ENCODE peak calls at places on chromosome 15, in eight cellular contexts. One of them, this sample, is unnamed.
A peak's percentile ranks its signal among the peaks of the same experiment; 100 is the strongest.

GRCh38 chr15:48052871-48053383 is 67.9 kb upstream of the SLC24A5 start:
- DNase-seq in IMR-90: no peak
- DNase-seq in A549: no peak
- DNase-seq in breast epithelium: no peak
- DNase-seq in transverse colon: no peak
- DNase-seq in stomach: no peak
- DNase-seq in body of pancreas: no peak
- DNase-seq in sigmoid colon: no peak
- DNase-seq in this sample: no peak

GRCh38 chr15:40308844-40309189 is 1.1 kb upstream of the PLCB2 start:
- DNase-seq in stomach: no peak
- DNase-seq in IMR-90: no peak
- DNase-seq in sigmoid colon: peak; percentile 70
- DNase-seq in body of pancreas: no peak
- DNase-seq in breast epithelium: no peak
- DNase-seq in transverse colon: peak; percentile 34
- DNase-seq in A549: no peak
- DNase-seq in this sample: peak; percentile 84

GRCh38 chr15:71329041-71329440 is 213.8 kb downstream of the THSD4 start:
- DNase-seq in transverse colon: peak; percentile 25
- DNase-seq in A549: no peak
- DNase-seq in body of pancreas: no peak
- DNase-seq in breast epithelium: no peak
- DNase-seq in sigmoid colon: peak; percentile 79
- DNase-seq in IMR-90: peak; percentile 35
- DNase-seq in stomach: no peak
- DNase-seq in this sample: peak; percentile 39

GRCh38 chr15:40142428-40142827 is 18.4 kb upstream of the BUB1B start:
- DNase-seq in breast epithelium: no peak
- DNase-seq in stomach: no peak
- DNase-seq in A549: no peak
- DNase-seq in body of pancreas: no peak
- DNase-seq in sigmoid colon: no peak
- DNase-seq in IMR-90: no peak
- DNase-seq in transverse colon: no peak
- DNase-seq in this sample: no peak

GRCh38 chr15:96888764-96889163 is 558.3 kb downstream of the NR2F2 start:
- DNase-seq in A549: no peak
- DNase-seq in stomach: no peak
- DNase-seq in body of pancreas: no peak
- DNase-seq in sigmoid colon: no peak
- DNase-seq in IMR-90: no peak
- DNase-seq in transverse colon: no peak
- DNase-seq in breast epithelium: no peak
- DNase-seq in this sample: no peak

GRCh38 chr15:99496302-99496629 is 69.5 kb upstream of the MEF2A start:
- DNase-seq in A549: no peak
- DNase-seq in stomach: no peak
- DNase-seq in body of pancreas: no peak
- DNase-seq in IMR-90: no peak
- DNase-seq in sigmoid colon: no peak
- DNase-seq in transverse colon: no peak
- DNase-seq in breast epithelium: no peak
- DNase-seq in this sample: no peak

GRCh38 chr15:60096157-60096556 is 92.0 kb downstream of the FOXB1 start:
- DNase-seq in stomach: no peak
- DNase-seq in sigmoid colon: no peak
- DNase-seq in IMR-90: peak; percentile 47
- DNase-seq in body of pancreas: no peak
- DNase-seq in breast epithelium: no peak
- DNase-seq in transverse colon: no peak
- DNase-seq in A549: no peak
- DNase-seq in this sample: no peak

GRCh38 chr15:66822576-66822975 is 120.5 kb downstream of the SMAD6 start:
- DNase-seq in IMR-90: no peak
- DNase-seq in breast epithelium: no peak
- DNase-seq in A549: no peak
- DNase-seq in transverse colon: no peak
- DNase-seq in body of pancreas: no peak
- DNase-seq in stomach: no peak
- DNase-seq in sigmoid colon: peak; percentile 21
- DNase-seq in this sample: no peak

GRCh38 chr15:71431345-71432336 is 316.4 kb downstream of the THSD4 start:
- DNase-seq in IMR-90: no peak
- DNase-seq in breast epithelium: no peak
- DNase-seq in body of pancreas: no peak
- DNase-seq in sigmoid colon: no peak
- DNase-seq in transverse colon: no peak
- DNase-seq in stomach: no peak
- DNase-seq in A549: no peak
- DNase-seq in this sample: no peak

GRCh38 chr15:88243895-88244787 is 12.4 kb downstream of the NTRK3 start:
- DNase-seq in IMR-90: peak; percentile 13
- DNase-seq in breast epithelium: no peak
- DNase-seq in body of pancreas: no peak
- DNase-seq in sigmoid colon: no peak
- DNase-seq in stomach: no peak
- DNase-seq in transverse colon: no peak
- DNase-seq in A549: peak; percentile 62
- DNase-seq in this sample: no peak

GRCh38 chr15:31365032-31365654 is 38.5 kb downstream of the KLF13 start:
- DNase-seq in breast epithelium: no peak
- DNase-seq in body of pancreas: no peak
- DNase-seq in sigmoid colon: no peak
- DNase-seq in A549: no peak
- DNase-seq in IMR-90: no peak
- DNase-seq in transverse colon: no peak
- DNase-seq in stomach: no peak
- DNase-seq in this sample: no peak

GRCh38 chr15:88256261-88257230 is at the start of gene NTRK3:
- DNase-seq in body of pancreas: no peak
- DNase-seq in stomach: no peak
- DNase-seq in sigmoid colon: no peak
- DNase-seq in A549: peak; percentile 49
- DNase-seq in IMR-90: no peak
- DNase-seq in transverse colon: no peak
- DNase-seq in breast epithelium: no peak
- DNase-seq in this sample: no peak

GRCh38 chr15:44798815-44799214 is 62.5 kb downstream of the TRIM69 start:
- DNase-seq in body of pancreas: peak; percentile 23
- DNase-seq in IMR-90: no peak
- DNase-seq in breast epithelium: no peak
- DNase-seq in stomach: no peak
- DNase-seq in A549: peak; percentile 19
- DNase-seq in sigmoid colon: no peak
- DNase-seq in transverse colon: no peak
- DNase-seq in this sample: no peak

GRCh38 chr15:36769110-36769509 is 189.7 kb downstream of the CDIN1 start:
- DNase-seq in A549: no peak
- DNase-seq in sigmoid colon: no peak
- DNase-seq in IMR-90: peak; percentile 84
- DNase-seq in transverse colon: no peak
- DNase-seq in breast epithelium: no peak
- DNase-seq in body of pancreas: no peak
- DNase-seq in stomach: no peak
- DNase-seq in this sample: no peak

GRCh38 chr15:58475573-58476524 is 44.1 kb downstream of the LIPC start:
- DNase-seq in A549: no peak
- DNase-seq in transverse colon: no peak
- DNase-seq in stomach: no peak
- DNase-seq in breast epithelium: no peak
- DNase-seq in body of pancreas: peak; percentile 30
- DNase-seq in IMR-90: peak; percentile 36
- DNase-seq in sigmoid colon: no peak
- DNase-seq in this sample: no peak

GRCh38 chr15:41494190-41494921 is 682 bp downstream of the ITPKA start:
- DNase-seq in breast epithelium: no peak
- DNase-seq in IMR-90: no peak
- DNase-seq in A549: peak; percentile 18
- DNase-seq in body of pancreas: peak; percentile 41
- DNase-seq in sigmoid colon: no peak
- DNase-seq in stomach: peak; percentile 43
- DNase-seq in transverse colon: peak; percentile 46
- DNase-seq in this sample: peak; percentile 90

GRCh38 chr15:41493205-41493901 is at the start of gene ITPKA:
- DNase-seq in body of pancreas: peak; percentile 85
- DNase-seq in transverse colon: peak; percentile 92
- DNase-seq in stomach: peak; percentile 86
- DNase-seq in IMR-90: peak; percentile 78
- DNase-seq in sigmoid colon: peak; percentile 86
- DNase-seq in A549: peak; percentile 61
- DNase-seq in breast epithelium: no peak
- DNase-seq in this sample: peak; percentile 95

GRCh38 chr15:41494922-41495735 is 1.5 kb downstream of the ITPKA start:
- DNase-seq in transverse colon: no peak
- DNase-seq in breast epithelium: no peak
- DNase-seq in stomach: peak; percentile 40
- DNase-seq in body of pancreas: peak; percentile 15
- DNase-seq in sigmoid colon: no peak
- DNase-seq in IMR-90: no peak
- DNase-seq in A549: no peak
- DNase-seq in this sample: peak; percentile 87

GRCh38 chr15:41493902-41494189 is 172 bp downstream of the ITPKA start:
- DNase-seq in breast epithelium: no peak
- DNase-seq in stomach: no peak
- DNase-seq in IMR-90: no peak
- DNase-seq in transverse colon: no peak
- DNase-seq in sigmoid colon: no peak
- DNase-seq in A549: no peak
- DNase-seq in body of pancreas: no peak
- DNase-seq in this sample: no peak

DNA sequence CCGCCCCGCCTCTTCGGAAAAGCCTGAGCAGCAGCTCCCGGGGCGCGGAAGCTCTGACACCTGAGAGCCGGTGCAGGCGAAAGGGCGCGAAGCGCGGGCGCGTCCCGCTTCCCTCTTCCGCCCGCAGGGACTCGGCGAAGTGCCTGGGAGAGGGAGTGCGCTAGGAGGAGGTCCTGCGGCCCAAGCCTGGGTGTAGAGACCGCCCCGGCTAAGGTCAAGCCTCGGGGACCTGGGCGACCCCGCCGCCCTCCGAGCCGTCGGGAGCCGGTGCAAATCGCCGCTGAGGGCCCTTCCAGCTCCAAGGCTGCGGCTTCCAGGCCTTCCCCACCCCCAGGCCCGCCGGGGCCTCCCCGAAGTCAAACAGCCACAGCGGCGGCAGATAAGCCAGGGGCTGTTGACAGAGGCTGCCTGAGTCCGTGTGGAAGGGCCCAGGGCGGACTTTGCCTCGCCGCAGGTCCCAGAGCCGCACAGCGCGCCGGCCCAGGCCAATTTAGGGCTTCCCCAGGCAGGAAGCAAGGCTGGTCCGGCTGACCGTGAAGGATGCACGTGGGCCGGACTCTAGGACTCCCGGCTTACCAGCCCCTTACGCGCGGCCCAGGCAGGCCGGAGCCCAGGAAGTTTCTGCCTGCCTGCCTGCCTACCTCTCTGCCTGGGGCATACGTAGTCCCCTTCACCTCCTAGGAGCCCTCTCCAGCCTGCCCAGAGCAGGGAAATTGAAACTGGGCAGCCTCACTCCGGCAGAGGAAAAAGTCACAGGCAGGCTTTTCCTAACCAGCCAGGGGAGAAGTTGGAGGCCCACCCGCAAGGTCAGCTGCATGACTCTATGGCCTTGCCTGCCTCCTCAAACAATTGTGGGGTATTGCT is 2.3 kb downstream of the ITPKA start:
- DNase-seq in IMR-90: no peak
- DNase-seq in sigmoid colon: no peak
- DNase-seq in A549: no peak
- DNase-seq in body of pancreas: peak; percentile 80
- DNase-seq in breast epithelium: no peak
- DNase-seq in transverse colon: peak; percentile 82
- DNase-seq in stomach: peak; percentile 89
- DNase-seq in this sample: no peak
- TF ChIP-seq POLR2A in IMR-90: no peak
- TF ChIP-seq POLR2A in sigmoid colon: no peak
- TF ChIP-seq POLR2A in A549: no peak
- TF ChIP-seq POLR2A in body of pancreas: peak; percentile 21
- TF ChIP-seq POLR2A in breast epithelium: no peak
- TF ChIP-seq POLR2A in transverse colon: peak; percentile 63
- TF ChIP-seq POLR2A in stomach: no peak
- TF ChIP-seq POLR2A in this sample: no peak

GRCh38 chr15:33639968-33640367 is 328.3 kb upstream of the CHRM5 start:
- DNase-seq in body of pancreas: peak; percentile 22
- DNase-seq in breast epithelium: no peak
- DNase-seq in transverse colon: no peak
- DNase-seq in stomach: no peak
- DNase-seq in IMR-90: no peak
- DNase-seq in A549: no peak
- DNase-seq in sigmoid colon: no peak
- DNase-seq in this sample: no peak
- H3K4me3 ChIP-seq in body of pancreas: no peak overlapping the region
- H3K4me3 ChIP-seq in breast epithelium: no peak overlapping the region
- H3K4me3 ChIP-seq in transverse colon: no peak overlapping the region
- H3K4me3 ChIP-seq in stomach: no peak overlapping the region
- H3K4me3 ChIP-seq in IMR-90: no peak overlapping the region
- H3K4me3 ChIP-seq in A549: no peak overlapping the region
- H3K4me3 ChIP-seq in sigmoid colon: no peak overlapping the region
- H3K4me3 ChIP-seq in this sample: no peak overlapping the region

DNA sequence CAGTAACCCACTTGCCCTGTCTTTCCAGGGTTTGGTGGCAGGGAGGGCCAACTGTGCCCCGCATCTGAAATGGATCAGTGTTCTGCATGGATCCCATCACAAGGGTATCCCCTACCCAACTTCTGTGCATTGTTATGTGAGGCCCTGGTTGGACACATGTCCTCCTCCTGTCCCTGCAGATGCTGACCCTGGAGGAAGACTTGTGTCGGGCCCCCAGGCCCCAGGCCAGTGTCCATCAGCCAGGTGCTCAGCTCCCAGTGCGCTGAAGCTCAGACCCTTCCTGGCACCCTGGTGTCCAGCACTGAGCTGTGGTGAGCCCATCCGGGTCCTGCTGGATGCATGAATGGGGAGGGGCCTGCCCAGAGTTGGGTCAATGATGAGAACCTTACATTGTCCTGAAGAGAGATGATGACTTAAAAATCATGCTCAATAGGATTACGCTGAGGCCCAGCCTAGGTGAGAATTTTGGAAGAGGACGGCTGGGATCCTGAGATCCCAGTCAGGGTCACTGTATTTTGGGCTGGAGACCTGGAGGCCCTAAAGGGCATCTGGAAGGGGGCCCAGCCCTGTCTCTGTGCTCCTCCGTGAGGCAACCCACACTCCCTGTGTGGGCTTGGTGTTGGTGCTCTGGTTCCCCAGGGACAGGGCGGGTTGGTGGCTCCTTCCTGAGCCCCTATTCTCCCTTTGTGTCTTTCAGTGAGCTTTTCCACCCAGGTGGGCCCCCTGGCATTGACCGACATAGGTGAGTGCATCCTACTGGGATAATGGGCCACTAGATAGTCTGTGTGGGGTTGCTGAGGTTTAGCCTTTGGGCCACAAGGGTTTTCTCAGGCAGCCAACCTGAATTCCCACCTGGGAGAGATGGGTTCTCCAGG is 199.1 kb downstream of the UBE3A start:
- DNase-seq in transverse colon: no peak
- DNase-seq in sigmoid colon: peak; percentile 43
- DNase-seq in body of pancreas: peak; percentile 2
- DNase-seq in IMR-90: no peak
- DNase-seq in stomach: no peak
- DNase-seq in breast epithelium: peak; percentile 42
- DNase-seq in A549: no peak
- DNase-seq in this sample: no peak
- H3K9me3 ChIP-seq in transverse colon: peaks cover 6% of the 10 kb centered on the region
- H3K9me3 ChIP-seq in sigmoid colon: peaks cover 15% of the 10 kb centered on the region
- H3K9me3 ChIP-seq in body of pancreas: no peaks in the 10 kb centered on the region
- H3K9me3 ChIP-seq in IMR-90: peaks cover 72% of the 10 kb centered on the region
- H3K9me3 ChIP-seq in stomach: peaks cover 97% of the 10 kb centered on the region
- H3K9me3 ChIP-seq in breast epithelium: peaks cover 96% of the 10 kb centered on the region
- H3K9me3 ChIP-seq in A549: no peaks in the 10 kb centered on the region
- H3K9me3 ChIP-seq in this sample: no peaks in the 10 kb centered on the region

GRCh38 chr15:85582719-85583089 is 202.3 kb downstream of the AKAP13 start:
- DNase-seq in stomach: peak; percentile 53
- DNase-seq in A549: no peak
- DNase-seq in transverse colon: peak; percentile 75
- DNase-seq in breast epithelium: no peak
- DNase-seq in sigmoid colon: peak; percentile 77
- DNase-seq in IMR-90: peak; percentile 46
- DNase-seq in body of pancreas: peak; percentile 81
- DNase-seq in this sample: peak; percentile 71
- TF ChIP-seq POLR2A in stomach: no peak
- TF ChIP-seq POLR2A in A549: no peak
- TF ChIP-seq POLR2A in transverse colon: peak; percentile 43
- TF ChIP-seq POLR2A in breast epithelium: no peak
- TF ChIP-seq POLR2A in sigmoid colon: no peak
- TF ChIP-seq POLR2A in IMR-90: no peak
- TF ChIP-seq POLR2A in body of pancreas: peak; percentile 58
- TF ChIP-seq POLR2A in this sample: peak; percentile 43

This sample was measured in upper lobe of left lung.